ENCODE peak calls at places on chromosomes 5 and 9, in seven cellular contexts. S is activated T-cell treated with anti-CD3 and anti-CD28 coated beads for 1 hour; P is left kidney; V is sigmoid colon; H is right lobe of liver; X is RPMI7951; Y is activated effector memory CD4-positive, alpha-beta T cell treated with anti-CD3 and anti-CD28 coated beads, Interleukin-2, amount 50 U/mL, for 16 hours. G is an unnamed sample.
A peak's percentile ranks its signal among the peaks of the same experiment; 100 is the strongest.

GRCh38 chr5:107605596-107606125 is 65.1 kb downstream of the EFNA5 start:
- DNase-seq in S (no peak), P (no peak), V (no peak), H (no peak), X (no peak), Y (no peak), G (no peak)

GRCh38 chr9:26175264-26175663 is 497.0 kb upstream of the TUSC1 start:
- DNase-seq in S (no peak), P (no peak), V (no peak), H (no peak), X (peak; percentile 67), Y (no peak), G (no peak)

GRCh38 chr9:132637351-132637750 is 32.4 kb downstream of the DDX31 start:
- DNase-seq in S (no peak), P (peak; percentile 8), V (no peak), H (no peak), X (no peak), Y (no peak), G (no peak)

GRCh38 chr5:179222246-179223017 is 122.8 kb downstream of the ADAMTS2 start:
- DNase-seq in S (no peak), P (no peak), V (peak; percentile 45), H (no peak), X (no peak), Y (peak; percentile 28), G (no peak)

GRCh38 chr9:3177921-3178320 is 334.0 kb upstream of the PUM3 start:
- DNase-seq in S (no peak), P (no peak), V (no peak), H (no peak), X (no peak), Y (no peak), G (no peak)

GRCh38 chr9:7129391-7129790 is 371.6 kb downstream of the KDM4C start:
- DNase-seq in S (no peak), P (no peak), V (no peak), H (no peak), X (no peak), Y (no peak), G (no peak)

GRCh38 chr9:30574355-30575151 is 1809.9 kb upstream of the ACO1 start:
- DNase-seq in S (no peak), P (no peak), V (no peak), H (no peak), X (no peak), Y (no peak), G (no peak)

GRCh38 chr9:134294228-134295071 is 31.8 kb upstream of the RXRA start:
- DNase-seq in S (no peak), P (peak; percentile 86), V (peak; percentile 81), H (no peak), X (peak; percentile 9), Y (no peak), G (peak; percentile 72)

GRCh38 chr5:37121027-37121426 is 128.1 kb downstream of the CPLANE1 start:
- DNase-seq in S (no peak), P (no peak), V (no peak), H (no peak), X (no peak), Y (no peak), G (no peak)

GRCh38 chr9:129469188-129469987 is 151.5 kb downstream of the C9orf50 start:
- DNase-seq in S (no peak), P (peak; percentile 86), V (no peak), H (no peak), X (no peak), Y (no peak), G (no peak)

GRCh38 chr9:133892193-133892920 is 99.8 kb downstream of the VAV2 start:
- DNase-seq in S (no peak), P (peak; percentile 72), V (no peak), H (peak; percentile 97), X (no peak), Y (no peak), G (no peak)

GRCh38 chr5:95930141-95930540 is 31.5 kb downstream of the ELL2 start:
- DNase-seq in S (no peak), P (no peak), V (no peak), H (no peak), X (no peak), Y (no peak), G (no peak)

GRCh38 chr9:110531776-110532175 is 47.8 kb downstream of the SVEP1 start:
- DNase-seq in S (no peak), P (peak; percentile 7), V (no peak), H (no peak), X (peak; percentile 98), Y (no peak), G (no peak)

GRCh38 chr5:125199968-125200841 is 453.8 kb upstream of the ZNF608 start:
- DNase-seq in S (no peak), P (peak; percentile 68), V (no peak), H (no peak), X (peak; percentile 44), Y (no peak), G (peak; percentile 91)

GRCh38 chr9:106936680-106937079 is 73.7 kb downstream of the ZNF462 start:
- DNase-seq in S (no peak), P (no peak), V (no peak), H (no peak), X (no peak), Y (no peak), G (no peak)

GRCh38 chr9:29212590-29213373 is 1639.5 kb upstream of the C9orf72 start:
- DNase-seq in S (no peak), P (peak; percentile 68), V (no peak), H (no peak), X (no peak), Y (no peak), G (peak; percentile 86)

GRCh38 chr9:91047529-91047928 is 245.9 kb downstream of the SYK start:
- DNase-seq in S (no peak), P (no peak), V (no peak), H (no peak), X (no peak), Y (peak; percentile 79), G (no peak)

GRCh38 chr5:10145922-10146321 is 103.8 kb downstream of the ATPSCKMT start:
- DNase-seq in S (no peak), P (peak; percentile 41), V (no peak), H (no peak), X (peak; percentile 46), Y (no peak), G (no peak)

GRCh38 chr9:69120380-69121154 is 53.5 kb upstream of the TJP2 start:
- DNase-seq in S (no peak), P (peak; percentile 93), V (no peak), H (peak; percentile 73), X (no peak), Y (no peak), G (peak; percentile 32)

GRCh38 chr9:14906000-14906399 is 4.2 kb downstream of the FREM1 start:
- DNase-seq in S (no peak), P (no peak), V (no peak), H (no peak), X (no peak), Y (no peak), G (no peak)

GRCh38 chr5:42614509-42614908 is 142.1 kb upstream of the CCDC152 start:
- DNase-seq in S (no peak), P (no peak), V (no peak), H (no peak), X (no peak), Y (no peak), G (no peak)

GRCh38 chr5:67026278-67026677 is 170.3 kb downstream of the CD180 start:
- DNase-seq in S (no peak), P (no peak), V (no peak), H (no peak), X (no peak), Y (no peak), G (no peak)

GRCh38 chr9:134373269-134373668 is 47.0 kb downstream of the RXRA start:
- DNase-seq in S (no peak), P (no peak), V (no peak), H (no peak), X (no peak), Y (no peak), G (no peak)

G was measured in retina.